ENCODE peak calls at places on chromosome 14, in four cellular contexts. O, D, B and N are unnamed samples.

GRCh38 chr14:90489916-90490726 is 93.3 kb downstream of the CALM1 start:
- DNase-seq in O (no peak), D (no peak), B (no peak), N (no peak)

GRCh38 chr14:65333926-65334687 is 78.4 kb upstream of the FUT8 start:
- DNase-seq in O (peak; percentile 74), D (no peak), B (no peak), N (peak; percentile 78)

GRCh38 chr14:31961881-31962280 is 115.2 kb upstream of the ARHGAP5 start:
- DNase-seq in O (no peak), D (no peak), B (no peak), N (no peak)

GRCh38 chr14:34999500-34999899 is 16.7 kb downstream of the SRP54 start:
- DNase-seq in O (no peak), D (no peak), B (no peak), N (no peak)

GRCh38 chr14:60647081-60647836 is 2.0 kb downstream of the SIX1 start:
- DNase-seq in O (no peak), D (no peak), B (peak; percentile 78), N (peak; percentile 34)

GRCh38 chr14:32286602-32287001 is 42.5 kb upstream of the AKAP6 start:
- DNase-seq in O (no peak), D (no peak), B (no peak), N (no peak)

GRCh38 chr14:62443796-62444195 is 601.5 kb downstream of the KCNH5 start:
- DNase-seq in O (no peak), D (no peak), B (no peak), N (no peak)

GRCh38 chr14:23071244-23071974 is 14.1 kb upstream of the CDH24 start:
- DNase-seq in O (peak; percentile 87), D (peak; percentile 67), B (peak; percentile 85), N (peak; percentile 86)

GRCh38 chr14:100031506-100032281 is 33.5 kb upstream of the EVL start:
- DNase-seq in O (no peak), D (no peak), B (no peak), N (no peak)

GRCh38 chr14:72479471-72479931 is 414.4 kb downstream of the DPF3 start:
- DNase-seq in O (no peak), D (no peak), B (no peak), N (no peak)

DNA sequence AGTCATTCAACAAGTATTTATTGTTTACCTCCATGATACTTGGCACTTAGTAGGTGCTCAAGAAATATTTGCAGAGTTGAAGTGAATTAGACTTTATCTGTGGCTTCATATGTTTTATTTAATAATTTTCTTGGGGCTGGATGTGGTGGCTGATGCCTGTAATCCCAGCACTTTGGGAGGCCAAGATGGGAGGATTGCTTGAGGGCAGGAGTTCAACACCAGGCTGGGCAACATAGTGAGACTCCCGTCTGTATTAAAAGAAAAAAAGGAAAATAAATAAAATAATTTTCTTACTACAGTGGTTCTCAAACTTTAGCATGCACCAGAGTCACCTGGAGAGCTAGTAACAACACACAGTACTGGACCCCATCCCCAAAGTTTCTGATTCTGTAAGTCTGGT is 905 bp downstream of the ADCK1 start:
- DNase-seq in O (no peak), D (no peak), B (no peak), N (no peak)
- H3K4me3 ChIP-seq in O (peak overlapping the region; percentile 77), D (peak overlapping the region; percentile 69), B (peak overlapping the region; percentile 96), N (peak overlapping the region; percentile 70)

GRCh38 chr14:75277000-75277795 is 1.4 kb upstream of the FOS start:
- DNase-seq in O (peak; percentile 94), D (peak; percentile 68), B (peak; percentile 92), N (peak; percentile 83)

GRCh38 chr14:75273272-75274044 is 5.2 kb upstream of the FOS start:
- DNase-seq in O (no peak), D (no peak), B (no peak), N (no peak)

GRCh38 chr14:75274899-75275569 is 3.6 kb upstream of the FOS start:
- DNase-seq in O (peak; percentile 95), D (peak; percentile 54), B (no peak), N (no peak)

GRCh38 chr14:75274045-75274898 is 4.4 kb upstream of the FOS start:
- DNase-seq in O (peak; percentile 42), D (no peak), B (no peak), N (no peak)

DNA sequence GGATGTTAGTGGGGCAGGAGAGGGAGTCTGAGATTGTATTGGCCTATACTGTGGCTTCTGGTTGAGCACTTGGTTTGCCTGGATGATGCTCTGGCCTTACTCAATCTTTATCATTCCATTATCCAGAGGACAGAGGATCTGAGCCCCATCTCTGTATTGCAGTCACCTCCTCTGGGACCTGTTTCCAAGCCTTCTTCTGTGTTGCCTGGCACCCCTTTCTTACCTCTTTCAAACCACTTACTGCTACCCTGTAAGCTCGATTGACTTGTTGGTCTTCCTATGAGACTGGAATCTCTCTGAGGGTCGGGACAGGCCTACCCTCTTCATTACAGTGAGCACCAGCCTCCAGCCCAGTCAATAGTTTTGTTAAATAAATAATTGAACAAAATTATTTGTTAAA is 3.0 kb upstream of the FOS start:
- DNase-seq in O (no peak), D (no peak), B (no peak), N (no peak)
- H3K4me1 ChIP-seq in O (peaks cover 20% of the 10 kb centered on the region), D (peaks cover 61% of the 10 kb centered on the region), B (peaks cover 7% of the 10 kb centered on the region), N (peaks cover 5% of the 10 kb centered on the region)

GRCh38 chr14:102927878-102928411 is 5.5 kb downstream of the AMN start:
- DNase-seq in O (no peak), D (no peak), B (peak; percentile 29), N (peak; percentile 42)

GRCh38 chr14:102925646-102926045 is 3.2 kb downstream of the AMN start:
- DNase-seq in O (no peak), D (no peak), B (no peak), N (no peak)

GRCh38 chr14:102928412-102929348 is 6.2 kb downstream of the AMN start:
- DNase-seq in O (peak; percentile 96), D (peak; percentile 71), B (peak; percentile 64), N (peak; percentile 95)

GRCh38 chr14:102926104-102926503 is 3.6 kb downstream of the AMN start:
- DNase-seq in O (no peak), D (no peak), B (no peak), N (no peak)

DNA sequence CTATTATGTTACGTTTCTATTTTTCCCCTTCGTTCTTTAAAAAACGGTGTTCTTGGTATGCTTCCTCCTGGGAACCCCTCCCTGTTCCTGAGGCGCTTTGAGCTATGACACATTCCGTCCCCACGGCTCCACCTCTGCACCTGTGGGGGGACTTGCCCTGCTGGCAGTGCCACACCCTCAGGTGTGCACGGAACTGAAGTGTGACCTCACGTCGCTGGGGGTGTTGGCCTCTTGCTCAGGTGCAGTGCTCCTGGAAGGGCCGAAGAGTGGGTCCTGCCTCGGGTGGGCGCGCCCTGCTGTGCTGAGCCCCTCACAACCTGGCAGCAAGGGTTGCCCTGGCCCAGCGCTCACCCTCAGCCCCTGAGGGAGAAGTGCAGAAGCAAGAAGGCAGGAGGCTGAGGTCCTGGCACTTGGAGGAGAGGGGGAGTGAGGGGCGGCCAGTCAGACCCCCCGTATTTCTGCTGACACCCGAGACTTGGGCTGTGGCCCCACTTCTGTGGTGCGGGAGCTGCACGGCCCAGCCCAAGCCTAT is 4.9 kb downstream of the AMN start:
- DNase-seq in O (peak; percentile 93), D (no peak), B (no peak), N (peak; percentile 75)
- H3K4me3 ChIP-seq in O (peak overlapping the region; percentile 44), D (no peak overlapping the region), B (no peak overlapping the region), N (peak overlapping the region; percentile 79)

GRCh38 chr14:51443195-51444018 is 203.4 kb downstream of the TMX1 start:
- DNase-seq in O (no peak), D (no peak), B (no peak), N (no peak)

GRCh38 chr14:51442513-51443175 is 202.6 kb downstream of the TMX1 start:
- DNase-seq in O (no peak), D (no peak), B (no peak), N (no peak)

GRCh38 chr14:51446771-51447170 is 204.9 kb upstream of the FRMD6 start:
- DNase-seq in O (no peak), D (no peak), B (no peak), N (no peak)

GRCh38 chr14:51444381-51445000 is 204.4 kb downstream of the TMX1 start:
- DNase-seq in O (no peak), D (no peak), B (no peak), N (no peak)

GRCh38 chr14:51445001-51445390 is 204.9 kb downstream of the TMX1 start:
- DNase-seq in O (no peak), D (no peak), B (no peak), N (no peak)
- H3K4me1 ChIP-seq in O (no peaks in the 10 kb centered on the region), D (no peaks in the 10 kb centered on the region), B (peaks cover 15% of the 10 kb centered on the region), N (no peaks in the 10 kb centered on the region)

DNA sequence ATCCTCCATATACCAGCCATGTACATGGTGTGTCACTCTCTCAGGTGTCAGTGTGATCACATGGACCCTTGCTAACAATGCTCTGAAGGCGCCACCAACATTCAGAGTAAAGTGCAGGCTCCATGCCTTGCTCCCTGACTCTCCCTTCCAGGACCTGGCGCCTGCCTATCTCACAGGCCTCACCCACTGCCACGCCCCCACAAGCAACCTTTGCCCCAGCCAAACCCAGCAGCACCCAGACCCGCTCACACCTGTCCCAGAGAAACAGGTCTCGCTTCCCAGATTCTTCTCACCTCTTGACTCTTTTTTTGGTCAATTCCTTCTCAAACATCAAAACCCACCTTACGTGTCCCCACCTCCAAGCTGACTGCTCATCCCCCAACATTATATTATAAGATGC is 52.3 kb downstream of the KCNK10 start:
- DNase-seq in O (peak; percentile 90), D (no peak), B (peak; percentile 64), N (peak; percentile 87)
- H3K4me3 ChIP-seq in O (no peak overlapping the region), D (no peak overlapping the region), B (no peak overlapping the region), N (no peak overlapping the region)